ENCODE peak calls at places on chromosomes 12 and 14, in ten cellular contexts. J is AG04450, I is HS-27A, A is T-helper 1 cell, G is GM10248, L is hypothalamus, H is tibial nerve, C is thyroid gland, Q is ELR, K is germinal center. P is an unnamed sample.

GRCh38 chr14:99732436-99733220 is 48.5 kb downstream of the CYP46A1 start:
- DNase-seq in G (no peak), C (peak), Q (no peak), I (no peak), K (no peak), J (no peak), L (no peak), A (no peak), H (no peak), P (no peak)

GRCh38 chr12:63862187-63863107 is 17.9 kb downstream of the SRGAP1 start:
- DNase-seq in A (no peak), I (no peak), K (no peak), J (no peak), C (peak), H (no peak), L (no peak), G (no peak), Q (peak), P (no peak)

GRCh38 chr14:29773990-29774389 is 153.7 kb downstream of the PRKD1 start:
- DNase-seq in J (no peak), C (no peak), A (no peak), I (no peak), Q (no peak), K (no peak), G (no peak), L (no peak), H (no peak), P (no peak)

GRCh38 chr12:116172224-116172849 is 105.2 kb downstream of the MED13L start:
- DNase-seq in L (no peak), I (no peak), K (peak), H (no peak), Q (no peak), A (no peak), G (peak), C (no peak), J (no peak), P (no peak)

GRCh38 chr12:111426341-111427185 is 20.8 kb downstream of the SH2B3 start:
- DNase-seq in Q (peak), J (no peak), I (no peak), K (no peak), L (no peak), A (no peak), H (no peak), C (no peak), G (no peak), P (no peak)

GRCh38 chr12:1914116-1914911 is 4.1 kb downstream of the CACNA2D4 start:
- DNase-seq in I (no peak), J (no peak), C (no peak), Q (no peak), H (peak), K (peak), L (no peak), G (peak), A (no peak), P (no peak)

GRCh38 chr14:104800600-104801283 is at the start of gene ZBTB42:
- DNase-seq in G (peak), J (no peak), L (no peak), Q (peak), I (no peak), C (peak), A (peak), H (no peak), K (peak), P (peak)

GRCh38 chr14:31291210-31291609 is 83.6 kb upstream of the HECTD1 start:
- DNase-seq in Q (no peak), J (no peak), K (no peak), H (no peak), L (no peak), C (no peak), A (no peak), G (no peak), I (no peak), P (no peak)

GRCh38 chr14:87254331-87254730 is 738.7 kb downstream of the GALC start:
- DNase-seq in K (no peak), I (no peak), C (no peak), H (no peak), A (no peak), J (no peak), G (no peak), L (no peak), Q (no peak), P (no peak)

GRCh38 chr14:49314756-49315155 is 271.4 kb downstream of the RPS29 start:
- DNase-seq in A (no peak), G (no peak), K (no peak), I (no peak), H (no peak), C (no peak), J (no peak), L (no peak), Q (no peak), P (no peak)

GRCh38 chr12:128761305-128761880 is 62.4 kb downstream of the SLC15A4 start:
- DNase-seq in G (no peak), K (no peak), L (no peak), J (no peak), H (no peak), A (no peak), Q (no peak), C (no peak), I (no peak), P (no peak)